ENCODE peak calls at places on chromosomes 3 and 15, in six cellular contexts. B, P, S, D, W and T are unnamed samples.

GRCh38 chr3:185151959-185152432 is 864 bp downstream of the C3orf70 start:
- DNase-seq in S (no peak), D (no peak), B (no peak), P (no peak), W (peak; percentile 76), T (no peak)

GRCh38 chr15:67186226-67186649 is 68.2 kb downstream of the AAGAB start:
- DNase-seq in W (peak; percentile 85), P (peak; percentile 29), D (no peak), S (no peak), B (no peak), T (peak; percentile 12)

GRCh38 chr15:53752406-53752805 is 7.1 kb downstream of the WDR72 start:
- DNase-seq in P (no peak), W (no peak), S (no peak), D (no peak), B (no peak), T (no peak)

GRCh38 chr3:183809209-183809608 is 16.2 kb downstream of the MAP6D1 start:
- DNase-seq in P (no peak), S (no peak), B (no peak), D (no peak), W (no peak), T (no peak)

GRCh38 chr3:169085827-169086226 is 577.7 kb downstream of the MECOM start:
- DNase-seq in W (no peak), S (no peak), P (no peak), D (no peak), B (peak; percentile 72), T (no peak)

GRCh38 chr15:98727115-98728040 is 79.0 kb downstream of the IGF1R start:
- DNase-seq in P (peak; percentile 79), B (peak; percentile 92), S (peak; percentile 97), D (no peak), W (peak; percentile 89), T (peak; percentile 98)

GRCh38 chr15:56868251-56868650 is 50.2 kb upstream of the TCF12 start:
- DNase-seq in S (no peak), D (no peak), B (no peak), P (no peak), W (no peak), T (no peak)

GRCh38 chr15:75049392-75049791 is 26.0 kb downstream of the PPCDC start:
- DNase-seq in S (no peak), W (peak; percentile 89), B (no peak), P (no peak), D (no peak), T (no peak)

GRCh38 chr3:127738192-127738840 is 65.6 kb downstream of the ABTB1 start:
- DNase-seq in D (no peak), B (peak; percentile 57), W (no peak), P (no peak), S (peak; percentile 50), T (peak; percentile 81)

GRCh38 chr3:8345396-8345795 is 156.2 kb upstream of the LMCD1 start:
- DNase-seq in B (no peak), S (no peak), P (no peak), D (no peak), W (no peak), T (no peak)

GRCh38 chr3:153210116-153210515 is 48.1 kb downstream of the RAP2B start:
- DNase-seq in S (no peak), B (peak; percentile 10), W (no peak), D (no peak), P (no peak), T (no peak)